ENCODE peak calls at places on chromosomes 7 and 10, in nine cellular contexts. D, P, K, R, L, H, E, C and B are unnamed samples.

GRCh38 chr10:60358282-60358681 is 31.4 kb downstream of the ANK3 start:
- DNase-seq in D (no peak), P (no peak), K (no peak), R (no peak), L (no peak), H (no peak), E (no peak), C (no peak), B (no peak)

GRCh38 chr10:12969951-12970350 is 31.6 kb downstream of the CCDC3 start:
- DNase-seq in D (no peak), P (no peak), K (no peak), R (no peak), L (no peak), H (no peak), E (no peak), C (peak; percentile 71), B (no peak)

GRCh38 chr7:7681191-7681935 is 37.0 kb downstream of the RPA3 start:
- DNase-seq in D (peak; percentile 15), P (peak; percentile 57), K (no peak), R (no peak), L (peak; percentile 55), H (peak; percentile 36), E (no peak), C (peak; percentile 80), B (no peak)

GRCh38 chr7:135320277-135320676 is 86.6 kb downstream of the STRA8 start:
- DNase-seq in D (no peak), P (no peak), K (no peak), R (no peak), L (peak; percentile 75), H (no peak), E (no peak), C (peak; percentile 7), B (peak; percentile 57)

GRCh38 chr7:88217675-88218427 is 2.0 kb downstream of the SRI start:
- DNase-seq in D (no peak), P (no peak), K (no peak), R (no peak), L (no peak), H (no peak), E (no peak), C (peak; percentile 48), B (no peak)

GRCh38 chr7:136617176-136617575 is 251.3 kb upstream of the CHRM2 start:
- DNase-seq in D (no peak), P (no peak), K (no peak), R (no peak), L (no peak), H (no peak), E (no peak), C (no peak), B (no peak)

GRCh38 chr7:1993776-1994740 is 238.7 kb downstream of the MAD1L1 start:
- DNase-seq in D (no peak), P (no peak), K (peak; percentile 74), R (no peak), L (no peak), H (no peak), E (no peak), C (no peak), B (no peak)

GRCh38 chr7:34311591-34311990 is 346.4 kb upstream of the NPSR1 start:
- DNase-seq in D (no peak), P (no peak), K (no peak), R (no peak), L (no peak), H (no peak), E (no peak), C (no peak), B (no peak)

GRCh38 chr10:53744746-53745145 is 972.2 kb upstream of the MBL2 start:
- DNase-seq in D (no peak), P (no peak), K (no peak), R (no peak), L (no peak), H (no peak), E (no peak), C (no peak), B (no peak)

GRCh38 chr7:220151-220841 is 27.9 kb downstream of the FAM20C start:
- DNase-seq in D (no peak), P (peak; percentile 74), K (no peak), R (no peak), L (no peak), H (no peak), E (no peak), C (no peak), B (no peak)

GRCh38 chr7:151661556-151661955 is 141.9 kb upstream of the RHEB start:
- DNase-seq in D (no peak), P (no peak), K (no peak), R (no peak), L (no peak), H (no peak), E (no peak), C (no peak), B (no peak)

GRCh38 chr7:135761751-135762488 is 13.3 kb upstream of the FAM180A start:
- DNase-seq in D (no peak), P (no peak), K (no peak), R (no peak), L (no peak), H (no peak), E (no peak), C (peak; percentile 69), B (no peak)

GRCh38 chr7:22332481-22332880 is 24.5 kb downstream of the RAPGEF5 start:
- DNase-seq in D (no peak), P (no peak), K (no peak), R (no peak), L (peak; percentile 21), H (no peak), E (no peak), C (no peak), B (no peak)

GRCh38 chr10:103691723-103692380 is 163.5 kb downstream of the SH3PXD2A start:
- DNase-seq in D (no peak), P (no peak), K (no peak), R (no peak), L (no peak), H (no peak), E (no peak), C (no peak), B (peak; percentile 55)

GRCh38 chr7:95861041-95861440 is 88.7 kb downstream of the DYNC1I1 start:
- DNase-seq in D (no peak), P (no peak), K (no peak), R (no peak), L (no peak), H (no peak), E (no peak), C (no peak), B (no peak)

GRCh38 chr10:44974628-44975431 is 3.8 kb downstream of the DEPP1 start:
- DNase-seq in D (peak; percentile 37), P (peak; percentile 54), K (no peak), R (peak; percentile 78), L (peak; percentile 48), H (peak; percentile 77), E (peak; percentile 37), C (peak; percentile 74), B (peak; percentile 65)

GRCh38 chr10:124993728-124994451 is 52.0 kb downstream of the ZRANB1 start:
- DNase-seq in D (no peak), P (no peak), K (peak; percentile 84), R (no peak), L (no peak), H (no peak), E (no peak), C (no peak), B (no peak)

GRCh38 chr10:120505866-120506265 is 48.8 kb downstream of the PLPP4 start:
- DNase-seq in D (no peak), P (no peak), K (no peak), R (no peak), L (no peak), H (no peak), E (no peak), C (no peak), B (no peak)